ENCODE peak calls at places on chromosomes 16 and 17, in eight cellular contexts. One of them, this sample, is unnamed.
A peak's percentile ranks its signal among the peaks of the same experiment; 100 is the strongest.

GRCh38 chr17:65530985-65531507 is 30.4 kb downstream of the AXIN2 start:
- DNase-seq in HuH-7: no peak
- DNase-seq in cardiac muscle cell: peak; percentile 98
- DNase-seq in naive thymus-derived CD8-positive, alpha-beta T cell: no peak
- DNase-seq in aorta: no peak
- DNase-seq in SK-N-SH: peak; percentile 48
- DNase-seq in GM03348: peak; percentile 70
- DNase-seq in MV-4-11: no peak
- DNase-seq in this sample: no peak

GRCh38 chr16:10959161-10959560 is 14.8 kb downstream of the CLEC16A start:
- DNase-seq in HuH-7: no peak
- DNase-seq in cardiac muscle cell: no peak
- DNase-seq in naive thymus-derived CD8-positive, alpha-beta T cell: no peak
- DNase-seq in aorta: no peak
- DNase-seq in SK-N-SH: no peak
- DNase-seq in GM03348: no peak
- DNase-seq in MV-4-11: no peak
- DNase-seq in this sample: no peak

GRCh38 chr17:30520882-30521281 is 43.7 kb downstream of the GOSR1 start:
- DNase-seq in HuH-7: no peak
- DNase-seq in cardiac muscle cell: peak; percentile 3
- DNase-seq in naive thymus-derived CD8-positive, alpha-beta T cell: no peak
- DNase-seq in aorta: no peak
- DNase-seq in SK-N-SH: no peak
- DNase-seq in GM03348: no peak
- DNase-seq in MV-4-11: no peak
- DNase-seq in this sample: no peak

GRCh38 chr17:30956764-30957374 is 14.0 kb upstream of the RNF135 start:
- DNase-seq in HuH-7: no peak
- DNase-seq in cardiac muscle cell: peak; percentile 16
- DNase-seq in naive thymus-derived CD8-positive, alpha-beta T cell: no peak
- DNase-seq in aorta: peak; percentile 33
- DNase-seq in SK-N-SH: no peak
- DNase-seq in GM03348: no peak
- DNase-seq in MV-4-11: no peak
- DNase-seq in this sample: no peak

GRCh38 chr16:59170065-59170712 is 436.1 kb upstream of the GOT2 start:
- DNase-seq in HuH-7: no peak
- DNase-seq in cardiac muscle cell: no peak
- DNase-seq in naive thymus-derived CD8-positive, alpha-beta T cell: no peak
- DNase-seq in aorta: no peak
- DNase-seq in SK-N-SH: no peak
- DNase-seq in GM03348: no peak
- DNase-seq in MV-4-11: no peak
- DNase-seq in this sample: no peak

GRCh38 chr16:24580665-24581064 is 41.3 kb downstream of the RBBP6 start:
- DNase-seq in HuH-7: no peak
- DNase-seq in cardiac muscle cell: peak; percentile 55
- DNase-seq in naive thymus-derived CD8-positive, alpha-beta T cell: no peak
- DNase-seq in aorta: no peak
- DNase-seq in SK-N-SH: peak; percentile 41
- DNase-seq in GM03348: peak; percentile 66
- DNase-seq in MV-4-11: no peak
- DNase-seq in this sample: no peak

GRCh38 chr16:27318399-27319256 is 4.9 kb downstream of the IL4R start:
- DNase-seq in HuH-7: no peak
- DNase-seq in cardiac muscle cell: peak; percentile 58
- DNase-seq in naive thymus-derived CD8-positive, alpha-beta T cell: peak; percentile 22
- DNase-seq in aorta: peak; percentile 69
- DNase-seq in SK-N-SH: no peak
- DNase-seq in GM03348: no peak
- DNase-seq in MV-4-11: peak; percentile 98
- DNase-seq in this sample: peak; percentile 91

GRCh38 chr16:85176541-85177447 is 64.5 kb upstream of the CIBAR2 start:
- DNase-seq in HuH-7: no peak
- DNase-seq in cardiac muscle cell: no peak
- DNase-seq in naive thymus-derived CD8-positive, alpha-beta T cell: no peak
- DNase-seq in aorta: peak; percentile 76
- DNase-seq in SK-N-SH: peak; percentile 60
- DNase-seq in GM03348: no peak
- DNase-seq in MV-4-11: peak; percentile 23
- DNase-seq in this sample: no peak

GRCh38 chr17:29575511-29576213 is 7.2 kb downstream of the TP53I13 start:
- DNase-seq in HuH-7: no peak
- DNase-seq in cardiac muscle cell: no peak
- DNase-seq in naive thymus-derived CD8-positive, alpha-beta T cell: no peak
- DNase-seq in aorta: peak; percentile 70
- DNase-seq in SK-N-SH: no peak
- DNase-seq in GM03348: no peak
- DNase-seq in MV-4-11: no peak
- DNase-seq in this sample: no peak

GRCh38 chr17:4161560-4162221 is 18.7 kb downstream of the CYB5D2 start:
- DNase-seq in HuH-7: no peak
- DNase-seq in cardiac muscle cell: no peak
- DNase-seq in naive thymus-derived CD8-positive, alpha-beta T cell: no peak
- DNase-seq in aorta: no peak
- DNase-seq in SK-N-SH: peak; percentile 66
- DNase-seq in GM03348: no peak
- DNase-seq in MV-4-11: peak; percentile 82
- DNase-seq in this sample: peak; percentile 12

GRCh38 chr17:16371742-16372141 is 9.1 kb upstream of the UBB start:
- DNase-seq in HuH-7: no peak
- DNase-seq in cardiac muscle cell: peak; percentile 55
- DNase-seq in naive thymus-derived CD8-positive, alpha-beta T cell: no peak
- DNase-seq in aorta: no peak
- DNase-seq in SK-N-SH: peak; percentile 26
- DNase-seq in GM03348: no peak
- DNase-seq in MV-4-11: no peak
- DNase-seq in this sample: no peak

GRCh38 chr16:55944377-55944802 is 69.2 kb upstream of the CES5A start:
- DNase-seq in HuH-7: peak; percentile 26
- DNase-seq in cardiac muscle cell: peak; percentile 88
- DNase-seq in naive thymus-derived CD8-positive, alpha-beta T cell: peak; percentile 20
- DNase-seq in aorta: peak; percentile 80
- DNase-seq in SK-N-SH: peak; percentile 68
- DNase-seq in GM03348: peak; percentile 81
- DNase-seq in MV-4-11: peak; percentile 8
- DNase-seq in this sample: no peak

GRCh38 chr16:27718767-27719445 is 169.0 kb downstream of the KATNIP start:
- DNase-seq in HuH-7: no peak
- DNase-seq in cardiac muscle cell: no peak
- DNase-seq in naive thymus-derived CD8-positive, alpha-beta T cell: no peak
- DNase-seq in aorta: peak; percentile 35
- DNase-seq in SK-N-SH: peak; percentile 56
- DNase-seq in GM03348: no peak
- DNase-seq in MV-4-11: no peak
- DNase-seq in this sample: no peak

GRCh38 chr16:62041401-62041800 is 5.2 kb upstream of the CDH8 start:
- DNase-seq in HuH-7: peak; percentile 21
- DNase-seq in cardiac muscle cell: peak; percentile 3
- DNase-seq in naive thymus-derived CD8-positive, alpha-beta T cell: no peak
- DNase-seq in aorta: no peak
- DNase-seq in SK-N-SH: peak; percentile 43
- DNase-seq in GM03348: peak; percentile 55
- DNase-seq in MV-4-11: peak; percentile 25
- DNase-seq in this sample: no peak

GRCh38 chr17:82457071-82457789 is 1.3 kb upstream of the NARF start:
- DNase-seq in HuH-7: no peak
- DNase-seq in cardiac muscle cell: peak; percentile 60
- DNase-seq in naive thymus-derived CD8-positive, alpha-beta T cell: no peak
- DNase-seq in aorta: no peak
- DNase-seq in SK-N-SH: no peak
- DNase-seq in GM03348: no peak
- DNase-seq in MV-4-11: peak; percentile 66
- DNase-seq in this sample: no peak

GRCh38 chr17:37856245-37856644 is 68.0 kb upstream of the TBC1D3K start:
- DNase-seq in HuH-7: no peak
- DNase-seq in cardiac muscle cell: no peak
- DNase-seq in naive thymus-derived CD8-positive, alpha-beta T cell: no peak
- DNase-seq in aorta: no peak
- DNase-seq in SK-N-SH: no peak
- DNase-seq in GM03348: no peak
- DNase-seq in MV-4-11: no peak
- DNase-seq in this sample: no peak

GRCh38 chr16:46908540-46909372 is 24.6 kb downstream of the GPT2 start:
- DNase-seq in HuH-7: peak; percentile 67
- DNase-seq in cardiac muscle cell: peak; percentile 75
- DNase-seq in naive thymus-derived CD8-positive, alpha-beta T cell: peak; percentile 56
- DNase-seq in aorta: no peak
- DNase-seq in SK-N-SH: peak; percentile 84
- DNase-seq in GM03348: peak; percentile 78
- DNase-seq in MV-4-11: peak; percentile 51
- DNase-seq in this sample: no peak

GRCh38 chr17:68910256-68910705 is 44.9 kb downstream of the ABCA8 start:
- DNase-seq in HuH-7: no peak
- DNase-seq in cardiac muscle cell: peak; percentile 68
- DNase-seq in naive thymus-derived CD8-positive, alpha-beta T cell: no peak
- DNase-seq in aorta: no peak
- DNase-seq in SK-N-SH: no peak
- DNase-seq in GM03348: no peak
- DNase-seq in MV-4-11: peak; percentile 51
- DNase-seq in this sample: no peak

GRCh38 chr17:34024303-34025178 is 230.5 kb upstream of the CCL2 start:
- DNase-seq in HuH-7: no peak
- DNase-seq in cardiac muscle cell: no peak
- DNase-seq in naive thymus-derived CD8-positive, alpha-beta T cell: no peak
- DNase-seq in aorta: no peak
- DNase-seq in SK-N-SH: no peak
- DNase-seq in GM03348: no peak
- DNase-seq in MV-4-11: no peak
- DNase-seq in this sample: no peak

GRCh38 chr17:35871415-35871814 is 2.7 kb upstream of the HEATR9 start:
- DNase-seq in HuH-7: no peak
- DNase-seq in cardiac muscle cell: peak; percentile 14
- DNase-seq in naive thymus-derived CD8-positive, alpha-beta T cell: peak; percentile 25
- DNase-seq in aorta: no peak
- DNase-seq in SK-N-SH: no peak
- DNase-seq in GM03348: no peak
- DNase-seq in MV-4-11: peak; percentile 20
- DNase-seq in this sample: no peak

GRCh38 chr17:63919311-63919723 is 678 bp upstream of the GH1 start:
- DNase-seq in HuH-7: peak; percentile 73
- DNase-seq in cardiac muscle cell: peak; percentile 73
- DNase-seq in naive thymus-derived CD8-positive, alpha-beta T cell: peak; percentile 73
- DNase-seq in aorta: peak; percentile 77
- DNase-seq in SK-N-SH: peak; percentile 89
- DNase-seq in GM03348: peak; percentile 91
- DNase-seq in MV-4-11: peak; percentile 68
- DNase-seq in this sample: no peak

GRCh38 chr17:58283674-58284612 is 3.2 kb upstream of the MPO start:
- DNase-seq in HuH-7: no peak
- DNase-seq in cardiac muscle cell: no peak
- DNase-seq in naive thymus-derived CD8-positive, alpha-beta T cell: no peak
- DNase-seq in aorta: no peak
- DNase-seq in SK-N-SH: no peak
- DNase-seq in GM03348: no peak
- DNase-seq in MV-4-11: no peak
- DNase-seq in this sample: no peak

GRCh38 chr16:77618011-77618410 is 104.3 kb upstream of the NUDT7 start:
- DNase-seq in HuH-7: no peak
- DNase-seq in cardiac muscle cell: peak; percentile 54
- DNase-seq in naive thymus-derived CD8-positive, alpha-beta T cell: no peak
- DNase-seq in aorta: no peak
- DNase-seq in SK-N-SH: no peak
- DNase-seq in GM03348: no peak
- DNase-seq in MV-4-11: no peak
- DNase-seq in this sample: no peak

GRCh38 chr16:50539053-50539615 is 9.1 kb upstream of the NKD1 start:
- DNase-seq in HuH-7: no peak
- DNase-seq in cardiac muscle cell: no peak
- DNase-seq in naive thymus-derived CD8-positive, alpha-beta T cell: no peak
- DNase-seq in aorta: no peak
- DNase-seq in SK-N-SH: peak; percentile 44
- DNase-seq in GM03348: no peak
- DNase-seq in MV-4-11: no peak
- DNase-seq in this sample: no peak

GRCh38 chr17:55702150-55702549 is 20.5 kb downstream of the TMEM100 start:
- DNase-seq in HuH-7: no peak
- DNase-seq in cardiac muscle cell: no peak
- DNase-seq in naive thymus-derived CD8-positive, alpha-beta T cell: no peak
- DNase-seq in aorta: no peak
- DNase-seq in SK-N-SH: no peak
- DNase-seq in GM03348: no peak
- DNase-seq in MV-4-11: peak; percentile 78
- DNase-seq in this sample: no peak

GRCh38 chr17:82458885-82459424 is 414 bp downstream of the NARF start:
- DNase-seq in HuH-7: no peak
- DNase-seq in cardiac muscle cell: peak; percentile 31
- DNase-seq in naive thymus-derived CD8-positive, alpha-beta T cell: peak; percentile 20
- DNase-seq in aorta: peak; percentile 82
- DNase-seq in SK-N-SH: peak; percentile 76
- DNase-seq in GM03348: peak; percentile 51
- DNase-seq in MV-4-11: no peak
- DNase-seq in this sample: no peak

GRCh38 chr16:68893710-68894705 is 50.7 kb downstream of the TANGO6 start:
- DNase-seq in HuH-7: peak; percentile 61
- DNase-seq in cardiac muscle cell: peak; percentile 58
- DNase-seq in naive thymus-derived CD8-positive, alpha-beta T cell: no peak
- DNase-seq in aorta: no peak
- DNase-seq in SK-N-SH: no peak
- DNase-seq in GM03348: no peak
- DNase-seq in MV-4-11: peak; percentile 20
- DNase-seq in this sample: no peak

GRCh38 chr17:57970706-57971105 is 15.5 kb upstream of the CUEDC1 start:
- DNase-seq in HuH-7: no peak
- DNase-seq in cardiac muscle cell: no peak
- DNase-seq in naive thymus-derived CD8-positive, alpha-beta T cell: no peak
- DNase-seq in aorta: no peak
- DNase-seq in SK-N-SH: no peak
- DNase-seq in GM03348: peak; percentile 42
- DNase-seq in MV-4-11: no peak
- DNase-seq in this sample: no peak

GRCh38 chr16:71853413-71853812 is 7.6 kb downstream of the ATXN1L start:
- DNase-seq in HuH-7: no peak
- DNase-seq in cardiac muscle cell: no peak
- DNase-seq in naive thymus-derived CD8-positive, alpha-beta T cell: no peak
- DNase-seq in aorta: no peak
- DNase-seq in SK-N-SH: no peak
- DNase-seq in GM03348: no peak
- DNase-seq in MV-4-11: no peak
- DNase-seq in this sample: no peak

GRCh38 chr16:27383511-27384243 is 18.3 kb upstream of the IL21R start:
- DNase-seq in HuH-7: no peak
- DNase-seq in cardiac muscle cell: no peak
- DNase-seq in naive thymus-derived CD8-positive, alpha-beta T cell: no peak
- DNase-seq in aorta: no peak
- DNase-seq in SK-N-SH: no peak
- DNase-seq in GM03348: no peak
- DNase-seq in MV-4-11: peak; percentile 95
- DNase-seq in this sample: no peak

GRCh38 chr16:86512860-86513470 is 2.6 kb downstream of the FOXF1 start:
- DNase-seq in HuH-7: no peak
- DNase-seq in cardiac muscle cell: no peak
- DNase-seq in naive thymus-derived CD8-positive, alpha-beta T cell: no peak
- DNase-seq in aorta: peak; percentile 58
- DNase-seq in SK-N-SH: no peak
- DNase-seq in GM03348: no peak
- DNase-seq in MV-4-11: no peak
- DNase-seq in this sample: no peak

GRCh38 chr17:76381633-76382304 is 2.6 kb upstream of the SPHK1 start:
- DNase-seq in HuH-7: no peak
- DNase-seq in cardiac muscle cell: peak; percentile 66
- DNase-seq in naive thymus-derived CD8-positive, alpha-beta T cell: no peak
- DNase-seq in aorta: no peak
- DNase-seq in SK-N-SH: peak; percentile 38
- DNase-seq in GM03348: no peak
- DNase-seq in MV-4-11: peak; percentile 86
- DNase-seq in this sample: no peak

GRCh38 chr16:28924399-28924761 is 658 bp downstream of the RABEP2 start:
- DNase-seq in HuH-7: no peak
- DNase-seq in cardiac muscle cell: no peak
- DNase-seq in naive thymus-derived CD8-positive, alpha-beta T cell: no peak
- DNase-seq in aorta: no peak
- DNase-seq in SK-N-SH: no peak
- DNase-seq in GM03348: no peak
- DNase-seq in MV-4-11: no peak
- DNase-seq in this sample: no peak

GRCh38 chr17:35404360-35404759 is 27.9 kb downstream of the SLFN12 start:
- DNase-seq in HuH-7: peak; percentile 51
- DNase-seq in cardiac muscle cell: peak; percentile 32
- DNase-seq in naive thymus-derived CD8-positive, alpha-beta T cell: no peak
- DNase-seq in aorta: no peak
- DNase-seq in SK-N-SH: no peak
- DNase-seq in GM03348: no peak
- DNase-seq in MV-4-11: no peak
- DNase-seq in this sample: peak; percentile 20